ENCODE peak calls at places on chromosomes 12 and 14, in six cellular contexts. J, K, A, Q, P and B are unnamed samples.

GRCh38 chr12:88756153-88756552 is 175.9 kb upstream of the KITLG start:
- DNase-seq in J (no peak), K (no peak), A (no peak), Q (no peak), P (no peak), B (no peak)

GRCh38 chr14:22819191-22819988 is 4.2 kb upstream of the SLC7A7 start:
- DNase-seq in J (no peak), K (peak; percentile 33), A (no peak), Q (no peak), P (peak; percentile 80), B (peak; percentile 79)

GRCh38 chr12:77742631-77743030 is 88.1 kb upstream of the NAV3 start:
- DNase-seq in J (no peak), K (peak; percentile 22), A (no peak), Q (no peak), P (no peak), B (no peak)

GRCh38 chr14:62691613-62692489 is 353.4 kb downstream of the KCNH5 start:
- DNase-seq in J (no peak), K (peak; percentile 95), A (no peak), Q (no peak), P (no peak), B (peak; percentile 88)

GRCh38 chr12:48021485-48022179 is 17.4 kb upstream of the COL2A1 start:
- DNase-seq in J (peak; percentile 60), K (peak; percentile 98), A (no peak), Q (no peak), P (peak; percentile 94), B (peak; percentile 53)

GRCh38 chr12:125340791-125341190 is 275.6 kb downstream of the AACS start:
- DNase-seq in J (no peak), K (peak; percentile 46), A (no peak), Q (no peak), P (no peak), B (peak; percentile 76)

GRCh38 chr14:52059614-52060013 is 9.2 kb downstream of the NID2 start:
- DNase-seq in J (no peak), K (no peak), A (no peak), Q (no peak), P (no peak), B (no peak)

GRCh38 chr12:78181544-78182162 is 351.0 kb downstream of the NAV3 start:
- DNase-seq in J (peak; percentile 44), K (peak; percentile 73), A (no peak), Q (peak; percentile 1), P (peak; percentile 63), B (peak; percentile 49)

GRCh38 chr14:62599616-62600385 is 445.5 kb downstream of the KCNH5 start:
- DNase-seq in J (no peak), K (no peak), A (no peak), Q (no peak), P (no peak), B (no peak)

GRCh38 chr12:9760699-9761406 is at the start of gene CD69:
- DNase-seq in J (peak; percentile 60), K (no peak), A (no peak), Q (no peak), P (no peak), B (no peak)

GRCh38 chr14:23186913-23187654 is 3.6 kb upstream of the SLC7A8 start:
- DNase-seq in J (peak; percentile 63), K (peak; percentile 76), A (peak; percentile 64), Q (peak; percentile 63), P (peak; percentile 70), B (peak; percentile 75)

GRCh38 chr12:68451261-68452091 is 119.3 kb upstream of the MDM1 start:
- DNase-seq in J (no peak), K (peak; percentile 27), A (no peak), Q (no peak), P (no peak), B (peak; percentile 13)
- TF ChIP-seq EZH2phosphoT487 in J (no peak), K (no peak), A (no peak), Q (no peak), P (no peak), B (no peak)

DNA sequence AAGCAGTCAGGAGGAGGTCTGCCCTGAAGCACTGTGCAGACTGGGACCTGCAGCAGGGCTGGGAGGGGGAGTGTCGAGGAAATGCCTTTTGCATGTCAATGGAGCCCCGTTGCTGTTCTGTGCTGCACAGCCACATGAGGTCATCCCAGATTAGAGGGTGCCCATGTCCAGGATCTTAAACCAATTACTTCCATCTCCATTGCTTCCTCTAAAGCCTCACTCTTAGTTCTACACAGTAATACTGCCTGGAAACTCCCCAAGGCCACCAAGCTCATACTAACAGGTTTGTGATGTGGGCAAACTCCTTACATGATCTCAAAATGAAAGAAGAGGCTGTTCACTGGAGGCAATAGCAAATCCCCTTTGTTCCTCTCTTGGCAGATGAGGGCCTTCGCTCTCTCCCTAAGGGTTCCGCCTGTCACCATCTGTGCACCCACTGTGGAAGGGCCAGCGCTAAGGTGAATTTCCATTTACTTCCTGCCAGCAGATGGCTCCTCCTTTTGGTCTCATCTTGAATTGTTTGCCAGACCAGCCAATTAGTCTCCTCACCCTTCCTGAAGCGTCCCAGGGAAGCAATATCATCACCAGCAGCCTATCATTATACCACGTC is 35.4 kb upstream of the LTA4H start:
- DNase-seq in J (peak; percentile 72), K (no peak), A (no peak), Q (peak; percentile 23), P (peak; percentile 69), B (no peak)
- H3K4me3 ChIP-seq in J (no peak overlapping the region), K (no peak overlapping the region), A (no peak overlapping the region), Q (no peak overlapping the region), P (no peak overlapping the region), B (no peak overlapping the region)

GRCh38 chr12:23006413-23006812 is 381.4 kb downstream of the ETNK1 start:
- DNase-seq in J (no peak), K (no peak), A (no peak), Q (no peak), P (no peak), B (no peak)
- H3K27ac ChIP-seq in J (no peak overlapping the region), K (no peak overlapping the region), A (no peak overlapping the region), Q (no peak overlapping the region), P (no peak overlapping the region), B (no peak overlapping the region)

GRCh38 chr12:132186208-132186856 is 42.1 kb downstream of the NOC4L start:
- DNase-seq in J (no peak), K (no peak), A (no peak), Q (no peak), P (no peak), B (no peak)
- TF ChIP-seq EZH2phosphoT487 in J (no peak), K (no peak), A (no peak), Q (no peak), P (no peak), B (no peak)

GRCh38 chr14:74308695-74309094 is 6.0 kb upstream of the ABCD4 start:
- DNase-seq in J (no peak), K (no peak), A (no peak), Q (no peak), P (no peak), B (no peak)
- H3K4me3 ChIP-seq in J (no peak overlapping the region), K (no peak overlapping the region), A (no peak overlapping the region), Q (no peak overlapping the region), P (no peak overlapping the region), B (no peak overlapping the region)

GRCh38 chr12:131001493-131001892 is 47.8 kb downstream of the ADGRD1 start:
- DNase-seq in J (no peak), K (no peak), A (no peak), Q (no peak), P (no peak), B (no peak)
- H3K27ac ChIP-seq in J (no peak overlapping the region), K (no peak overlapping the region), A (no peak overlapping the region), Q (no peak overlapping the region), P (no peak overlapping the region), B (no peak overlapping the region)

GRCh38 chr12:123095074-123095694 is 55.7 kb downstream of the PITPNM2 start:
- DNase-seq in J (no peak), K (no peak), A (no peak), Q (no peak), P (no peak), B (no peak)
- TF ChIP-seq EZH2phosphoT487 in J (no peak), K (no peak), A (no peak), Q (no peak), P (no peak), B (no peak)

GRCh38 chr12:95181103-95181502 is 36.2 kb downstream of the FGD6 start:
- DNase-seq in J (no peak), K (no peak), A (no peak), Q (no peak), P (no peak), B (no peak)
- H3K4me3 ChIP-seq in J (no peak overlapping the region), K (no peak overlapping the region), A (no peak overlapping the region), Q (no peak overlapping the region), P (no peak overlapping the region), B (no peak overlapping the region)

DNA sequence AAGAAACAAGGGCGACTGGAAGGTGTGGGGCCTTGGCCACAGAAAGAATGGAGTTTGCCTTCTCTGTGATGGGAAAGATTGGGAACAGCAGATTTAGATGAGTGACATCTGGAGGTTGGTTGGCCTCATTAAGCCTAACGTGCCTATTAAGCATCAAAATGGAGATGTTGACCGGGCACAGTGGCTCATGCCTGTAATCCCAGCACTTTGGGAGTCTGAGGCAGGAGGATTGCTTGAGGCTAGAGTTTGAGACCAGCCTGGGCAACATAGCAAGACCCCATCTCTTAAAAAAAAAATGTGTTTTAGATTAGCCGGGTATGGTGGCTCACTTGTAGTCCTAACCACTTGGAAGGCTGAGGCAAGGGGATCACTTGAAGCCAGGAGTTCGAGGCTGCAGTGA is 171.9 kb downstream of the ETV6 start:
- DNase-seq in J (no peak), K (no peak), A (no peak), Q (no peak), P (no peak), B (no peak)
- H3K27ac ChIP-seq in J (no peak overlapping the region), K (no peak overlapping the region), A (no peak overlapping the region), Q (peak overlapping the region; percentile 90), P (no peak overlapping the region), B (no peak overlapping the region)

GRCh38 chr14:105005929-105006830 is 14.7 kb downstream of the CDCA4 start:
- DNase-seq in J (no peak), K (no peak), A (no peak), Q (no peak), P (no peak), B (no peak)
- TF ChIP-seq EZH2phosphoT487 in J (no peak), K (no peak), A (no peak), Q (no peak), P (no peak), B (no peak)